ENCODE peak calls at places on chromosome 11, in six cellular contexts. H, N, V, M, I and E are unnamed samples.

GRCh38 chr11:117438371-117439000 is 110.8 kb downstream of the CEP164 start:
- DNase-seq in N (no peak), I (no peak), H (no peak), M (no peak), V (peak; percentile 68), E (no peak)

GRCh38 chr11:73249858-73250773 is 22.0 kb upstream of the P2RY6 start:
- DNase-seq in H (no peak), V (no peak), I (no peak), M (peak; percentile 21), N (no peak), E (no peak)

GRCh38 chr11:130371004-130371590 is 56.4 kb upstream of the ZBTB44 start:
- DNase-seq in V (no peak), M (no peak), I (no peak), N (no peak), H (no peak), E (peak; percentile 39)

GRCh38 chr11:55707029-55707428 is 45.0 kb downstream of the OR4C6 start:
- DNase-seq in H (peak; percentile 25), V (peak; percentile 9), M (no peak), I (no peak), N (no peak), E (peak; percentile 55)

GRCh38 chr11:894575-895201 is 15.9 kb downstream of the CHID1 start:
- DNase-seq in I (no peak), N (no peak), V (no peak), M (no peak), H (no peak), E (peak; percentile 52)

GRCh38 chr11:115548878-115549528 is 44.8 kb upstream of the CADM1 start:
- DNase-seq in V (no peak), I (no peak), H (peak; percentile 95), M (peak; percentile 92), N (no peak), E (peak; percentile 85)

GRCh38 chr11:43508511-43508918 is 149.8 kb downstream of the TTC17 start:
- DNase-seq in H (no peak), M (no peak), I (peak; percentile 18), V (peak; percentile 51), N (no peak), E (no peak)

GRCh38 chr11:27392715-27393114 is 29.7 kb upstream of the CCDC34 start:
- DNase-seq in I (no peak), H (peak; percentile 66), V (peak; percentile 95), N (no peak), M (no peak), E (peak; percentile 29)

GRCh38 chr11:68012843-68013610 is 2.9 kb downstream of the ALDH3B1 start:
- DNase-seq in V (peak; percentile 98), H (peak; percentile 96), I (no peak), M (no peak), N (no peak), E (no peak)

GRCh38 chr11:19673924-19674390 is 38.7 kb upstream of the NAV2 start:
- DNase-seq in N (no peak), H (no peak), I (no peak), V (peak; percentile 59), M (peak; percentile 49), E (peak; percentile 54)

GRCh38 chr11:11931461-11932055 is 76.9 kb downstream of the DKK3 start:
- DNase-seq in I (no peak), V (peak; percentile 68), H (peak; percentile 62), M (no peak), N (peak; percentile 4), E (peak; percentile 75)

GRCh38 chr11:31106963-31107576 is 262.5 kb downstream of the DCDC1 start:
- DNase-seq in V (peak; percentile 4), M (peak; percentile 67), H (peak; percentile 50), I (peak; percentile 48), N (no peak), E (peak; percentile 92)

GRCh38 chr11:65133724-65134123 is 595 bp downstream of the SYVN1 start:
- DNase-seq in H (no peak), I (no peak), M (no peak), V (no peak), N (no peak), E (no peak)

GRCh38 chr11:132851247-132851646 is 681.1 kb downstream of the OPCML start:
- DNase-seq in I (no peak), M (no peak), V (no peak), N (no peak), H (no peak), E (no peak)

GRCh38 chr11:68146010-68146540 is 24.9 kb upstream of the CHKA start:
- DNase-seq in H (peak; percentile 65), V (no peak), M (no peak), I (no peak), N (no peak), E (no peak)

GRCh38 chr11:116500833-116501622 is 271.8 kb downstream of the BUD13 start:
- DNase-seq in I (no peak), M (peak; percentile 54), N (no peak), V (no peak), H (no peak), E (peak; percentile 66)

GRCh38 chr11:120594746-120595145 is 83.2 kb downstream of the GRIK4 start:
- DNase-seq in H (no peak), V (no peak), M (no peak), N (no peak), I (no peak), E (no peak)

GRCh38 chr11:75582461-75582934 is 20.4 kb downstream of the SERPINH1 start:
- DNase-seq in H (no peak), M (no peak), N (no peak), I (no peak), V (no peak), E (no peak)

GRCh38 chr11:2889399-2890273 is 4.1 kb upstream of the CDKN1C start:
- DNase-seq in V (no peak), N (no peak), I (no peak), M (no peak), H (peak; percentile 32), E (no peak)

GRCh38 chr11:116928845-116929244 is 91.4 kb upstream of the APOA1 start:
- DNase-seq in N (no peak), M (no peak), V (no peak), I (no peak), H (peak; percentile 72), E (no peak)

GRCh38 chr11:45578286-45578685 is 87.1 kb downstream of the CHST1 start:
- DNase-seq in V (no peak), N (no peak), I (no peak), M (no peak), H (no peak), E (no peak)

GRCh38 chr11:71489311-71490043 is 36.5 kb downstream of the NADSYN1 start:
- DNase-seq in V (peak; percentile 31), M (no peak), I (no peak), H (no peak), N (no peak), E (no peak)

GRCh38 chr11:122155765-122156527 is 39.9 kb upstream of the BLID start:
- DNase-seq in N (no peak), M (no peak), I (no peak), H (no peak), V (peak; percentile 73), E (no peak)

GRCh38 chr11:122153746-122154145 is 37.7 kb upstream of the BLID start:
- DNase-seq in H (no peak), M (no peak), I (no peak), V (no peak), N (no peak), E (no peak)

GRCh38 chr11:122157540-122158173 is 41.6 kb upstream of the BLID start:
- DNase-seq in H (no peak), M (no peak), I (no peak), V (no peak), N (no peak), E (no peak)

GRCh38 chr11:122155001-122155400 is 39.0 kb upstream of the BLID start:
- DNase-seq in H (no peak), N (no peak), M (no peak), I (no peak), V (no peak), E (no peak)

DNA sequence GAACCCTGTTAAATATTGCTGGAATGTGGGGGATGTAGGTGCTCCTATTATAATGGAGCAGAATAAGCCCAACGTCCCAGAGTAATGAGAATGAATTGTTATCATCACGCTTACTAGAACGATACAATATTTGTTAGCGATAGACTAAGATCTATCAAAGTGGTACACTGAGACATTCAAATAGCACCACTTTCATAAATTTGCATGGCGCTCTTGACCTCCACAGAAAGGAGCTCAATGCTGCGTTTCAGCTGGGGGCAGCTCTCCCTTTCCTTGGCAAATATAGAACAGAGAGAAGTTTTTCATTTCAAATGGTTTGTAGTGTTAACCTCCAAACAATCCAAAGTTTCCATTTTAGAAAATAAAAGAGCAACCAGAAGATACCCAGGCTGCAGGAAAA is 38.2 kb upstream of the BLID start:
- DNase-seq in N (no peak), H (no peak), I (no peak), M (no peak), V (no peak), E (peak; percentile 27)
- H2AFZ ChIP-seq in N (no peak overlapping the region), H (no peak overlapping the region), I (no peak overlapping the region), M (no peak overlapping the region), V (no peak overlapping the region), E (peak overlapping the region; percentile 16)

DNA sequence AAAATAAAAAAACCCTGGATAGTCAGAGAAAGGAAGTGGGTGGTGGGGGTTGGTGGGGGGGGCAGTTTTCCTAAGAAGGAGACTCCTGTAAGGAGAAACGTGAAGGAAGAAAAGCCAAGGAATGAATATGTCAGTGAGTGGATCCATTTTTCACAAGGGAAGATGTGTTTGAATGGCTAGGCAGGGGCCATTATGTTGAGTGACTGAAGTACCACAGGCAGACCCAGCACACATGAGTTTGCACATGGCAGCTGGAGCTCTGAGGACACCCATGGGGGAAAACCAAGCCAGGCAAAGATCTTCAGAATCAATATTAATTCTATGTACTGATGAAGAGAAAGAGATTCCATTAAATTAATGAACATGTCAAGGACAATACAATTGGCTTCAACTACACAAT is 67.6 kb downstream of the CD44 start:
- DNase-seq in H (no peak), I (no peak), N (no peak), M (no peak), V (no peak), E (no peak)
- H3K79me2 ChIP-seq in H (no peaks in the 10 kb centered on the region), I (no peaks in the 10 kb centered on the region), N (peaks cover 49% of the 10 kb centered on the region), M (no peaks in the 10 kb centered on the region), V (peaks cover 43% of the 10 kb centered on the region), E (no peaks in the 10 kb centered on the region)

GRCh38 chr11:32184057-32185055 is 93.5 kb downstream of the RCN1 start:
- DNase-seq in H (no peak), N (no peak), I (no peak), V (no peak), M (no peak), E (no peak)

GRCh38 chr11:32178692-32179091 is 87.8 kb downstream of the RCN1 start:
- DNase-seq in H (no peak), N (no peak), V (no peak), I (no peak), M (no peak), E (no peak)

GRCh38 chr11:32187106-32187505 is 96.2 kb downstream of the RCN1 start:
- DNase-seq in V (peak; percentile 6), N (no peak), M (no peak), I (no peak), H (no peak), E (no peak)

GRCh38 chr11:32186118-32186517 is 95.2 kb downstream of the RCN1 start:
- DNase-seq in H (no peak), M (no peak), V (no peak), N (no peak), I (no peak), E (no peak)

GRCh38 chr11:32183512-32183911 is 92.6 kb downstream of the RCN1 start:
- DNase-seq in H (no peak), I (no peak), M (no peak), N (no peak), V (no peak), E (no peak)
- H2AFZ ChIP-seq in H (no peak overlapping the region), I (no peak overlapping the region), M (no peak overlapping the region), N (no peak overlapping the region), V (no peak overlapping the region), E (no peak overlapping the region)

GRCh38 chr11:77470504-77470903 is 3.4 kb downstream of the PAK1 start:
- DNase-seq in H (no peak), V (no peak), N (no peak), I (no peak), M (no peak), E (peak; percentile 74)
- H3K79me2 ChIP-seq in H (no peaks in the 10 kb centered on the region), V (no peaks in the 10 kb centered on the region), N (peaks cover 2% of the 10 kb centered on the region), I (no peaks in the 10 kb centered on the region), M (peaks cover 23% of the 10 kb centered on the region), E (peaks cover 60% of the 10 kb centered on the region)